ENCODE peak calls at places on chromosome 13, in six cellular contexts. Y, U, A, W, V and Z are unnamed samples.

GRCh38 chr13:29908411-29908810 is 58.0 kb upstream of the UBL3 start:
- DNase-seq in Y (peak), U (no peak), A (no peak), W (no peak), V (peak), Z (no peak)

GRCh38 chr13:23658929-23659541 is 88.8 kb downstream of the TNFRSF19 start:
- DNase-seq in Y (no peak), U (no peak), A (no peak), W (no peak), V (no peak), Z (no peak)

GRCh38 chr13:37729876-37730275 is 131.3 kb upstream of the POSTN start:
- DNase-seq in Y (no peak), U (no peak), A (no peak), W (no peak), V (no peak), Z (no peak)

GRCh38 chr13:25310891-25311290 is 9.5 kb downstream of the NUP58 start:
- DNase-seq in Y (no peak), U (no peak), A (no peak), W (no peak), V (no peak), Z (no peak)

GRCh38 chr13:30908416-30908980 is 2.4 kb downstream of the MEDAG start:
- DNase-seq in Y (peak), U (no peak), A (no peak), W (no peak), V (no peak), Z (no peak)

GRCh38 chr13:30241537-30241936 is 65.8 kb downstream of the KATNAL1 start:
- DNase-seq in Y (no peak), U (no peak), A (no peak), W (no peak), V (no peak), Z (no peak)

GRCh38 chr13:105612541-105612940 is 922.9 kb downstream of the EFNB2 start:
- DNase-seq in Y (no peak), U (no peak), A (no peak), W (no peak), V (no peak), Z (no peak)

GRCh38 chr13:55714120-55714519 is 1426.6 kb upstream of the PRR20A start:
- DNase-seq in Y (no peak), U (no peak), A (no peak), W (no peak), V (no peak), Z (no peak)

GRCh38 chr13:29901714-29902631 is 51.6 kb upstream of the UBL3 start:
- DNase-seq in Y (peak), U (no peak), A (peak), W (no peak), V (peak), Z (no peak)

GRCh38 chr13:82747948-82748347 is 1134.3 kb downstream of the SLITRK1 start:
- DNase-seq in Y (peak), U (no peak), A (peak), W (no peak), V (no peak), Z (no peak)

GRCh38 chr13:87669379-87669978 is 1.7 kb upstream of the SLITRK5 start:
- DNase-seq in Y (peak), U (no peak), A (peak), W (no peak), V (peak), Z (peak)

GRCh38 chr13:30866692-30867669 is 39.1 kb upstream of the MEDAG start:
- DNase-seq in Y (no peak), U (no peak), A (no peak), W (no peak), V (peak), Z (no peak)

DNA sequence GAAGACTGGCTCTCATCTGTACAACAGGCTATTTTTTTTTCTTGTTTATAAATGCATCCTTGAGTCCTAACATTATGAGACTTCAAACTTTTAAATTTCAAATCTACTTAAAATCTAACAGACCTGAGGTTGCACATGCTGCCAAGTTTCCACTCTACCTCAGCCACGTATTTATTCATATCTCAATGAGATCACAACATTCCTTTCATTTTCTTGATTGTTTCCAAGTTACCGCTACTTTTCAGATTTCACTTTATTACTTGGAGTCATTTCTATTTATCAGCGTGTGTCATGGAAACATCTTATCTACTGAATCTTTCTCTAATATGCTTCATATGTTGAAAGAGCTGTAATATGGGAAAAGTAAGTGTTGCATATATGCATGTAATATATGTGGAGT is 1257.5 kb upstream of the ATXN8OS start:
- DNase-seq in Y (no peak), U (no peak), A (no peak), W (no peak), V (peak), Z (no peak)
- H2BK15ac ChIP-seq in Y (no peak), U (no peak), A (no peak), W (no peak), V (no peak), Z (no peak)

DNA sequence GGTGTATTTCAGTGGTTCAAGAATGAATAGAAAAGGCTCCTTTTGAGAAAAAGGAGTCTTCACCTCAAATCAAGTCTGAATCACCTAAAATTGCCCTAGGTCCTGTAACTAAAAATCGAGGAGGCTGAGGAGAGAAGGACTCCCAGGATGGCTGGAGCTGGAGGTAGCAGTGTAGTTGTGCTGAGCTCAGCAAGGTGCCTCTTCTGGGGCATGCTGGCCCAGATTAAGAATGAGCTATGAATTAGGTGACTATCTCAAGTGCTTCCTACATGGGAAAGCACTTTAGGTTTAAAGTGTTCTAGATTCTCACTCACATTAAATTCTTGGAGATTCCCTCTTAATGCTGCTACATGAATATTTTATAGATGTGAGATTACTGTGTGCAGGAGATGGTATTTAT is 28.8 kb upstream of the KL start:
- DNase-seq in Y (no peak), U (no peak), A (no peak), W (no peak), V (no peak), Z (no peak)
- H2BK15ac ChIP-seq in Y (no peak), U (no peak), A (no peak), W (no peak), V (no peak), Z (no peak)

GRCh38 chr13:96053003-96053703 is at the start of gene UGGT2:
- DNase-seq in Y (peak), U (peak), A (peak), W (peak), V (peak), Z (peak)

GRCh38 chr13:96052655-96053002 is 572 bp downstream of the UGGT2 start:
- DNase-seq in Y (peak), U (no peak), A (peak), W (no peak), V (peak), Z (no peak)
- H2BK15ac ChIP-seq in Y (no peak), U (no peak), A (no peak), W (peak), V (peak), Z (no peak)

GRCh38 chr13:20718958-20719566 is 15.6 kb downstream of the IL17D start:
- DNase-seq in Y (no peak), U (no peak), A (no peak), W (no peak), V (no peak), Z (no peak)

GRCh38 chr13:20719783-20720182 is 16.3 kb downstream of the IL17D start:
- DNase-seq in Y (no peak), U (no peak), A (no peak), W (no peak), V (no peak), Z (no peak)

GRCh38 chr13:20721058-20721453 is 17.6 kb downstream of the IL17D start:
- DNase-seq in Y (no peak), U (no peak), A (no peak), W (no peak), V (no peak), Z (no peak)

GRCh38 chr13:20720499-20720898 is 17.0 kb downstream of the IL17D start:
- DNase-seq in Y (no peak), U (no peak), A (no peak), W (no peak), V (no peak), Z (no peak)

DNA sequence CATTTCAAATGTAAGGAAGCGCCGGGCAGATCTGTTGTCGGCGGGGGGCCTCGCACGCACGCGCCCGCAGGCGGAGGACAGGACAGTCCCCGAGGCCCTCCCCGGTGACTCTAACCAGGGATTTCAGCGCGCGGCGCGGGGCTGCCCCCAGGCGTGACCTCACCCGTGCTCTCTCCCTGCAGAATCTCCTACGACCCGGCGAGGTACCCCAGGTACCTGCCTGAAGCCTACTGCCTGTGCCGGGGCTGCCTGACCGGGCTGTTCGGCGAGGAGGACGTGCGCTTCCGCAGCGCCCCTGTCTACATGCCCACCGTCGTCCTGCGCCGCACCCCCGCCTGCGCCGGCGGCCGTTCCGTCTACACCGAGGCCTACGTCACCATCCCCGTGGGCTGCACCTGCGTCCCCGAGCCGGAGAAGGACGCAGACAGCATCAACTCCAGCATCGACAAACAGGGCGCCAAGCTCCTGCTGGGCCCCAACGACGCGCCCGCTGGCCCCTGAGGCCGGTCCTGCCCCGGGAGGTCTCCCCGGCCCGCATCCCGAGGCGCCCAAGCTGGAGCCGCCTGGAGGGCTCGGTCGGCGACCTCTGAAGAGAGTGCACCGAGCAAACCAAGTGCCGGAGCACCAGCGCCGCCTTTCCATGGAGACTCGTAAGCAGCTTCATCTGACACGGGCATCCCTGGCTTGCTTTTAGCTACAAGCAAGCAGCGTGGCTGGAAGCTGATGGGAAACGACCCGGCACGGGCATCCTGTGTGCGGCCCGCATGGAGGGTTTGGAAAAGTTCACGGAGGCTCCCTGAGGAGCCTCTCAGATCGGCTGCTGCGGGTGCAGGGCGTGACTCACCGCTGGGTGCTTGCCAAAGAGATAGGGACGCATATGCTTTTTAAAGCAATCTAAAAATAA is 18.2 kb downstream of the IL17D start:
- DNase-seq in Y (peak), U (no peak), A (peak), W (no peak), V (peak), Z (peak)
- H2BK15ac ChIP-seq in Y (no peak), U (peak), A (no peak), W (peak), V (no peak), Z (no peak)

GRCh38 chr13:40116008-40116407 is 460.5 kb downstream of the COG6 start:
- DNase-seq in Y (peak), U (no peak), A (peak), W (no peak), V (peak), Z (no peak)
- H2BK15ac ChIP-seq in Y (no peak), U (no peak), A (no peak), W (no peak), V (no peak), Z (no peak)

DNA sequence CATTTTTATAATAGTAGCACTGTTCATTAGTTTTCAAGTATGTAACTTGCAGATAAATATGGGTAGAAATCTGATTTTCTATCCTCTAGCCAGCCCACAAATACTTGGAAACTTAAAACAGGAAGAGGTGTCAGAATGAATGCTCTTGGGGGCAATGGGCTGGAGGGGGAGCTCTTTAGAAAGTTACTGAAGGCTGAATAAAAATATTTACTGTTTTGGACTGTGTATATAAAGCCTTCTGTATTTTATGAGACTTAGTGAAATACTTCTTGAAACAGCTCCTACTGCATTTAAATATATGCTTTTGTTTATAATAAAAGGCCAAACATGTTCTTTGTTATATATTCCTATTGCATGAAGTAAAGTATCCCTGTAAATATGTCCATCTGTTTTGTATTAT is 138.8 kb downstream of the RGCC start:
- DNase-seq in Y (peak), U (no peak), A (no peak), W (no peak), V (peak), Z (no peak)
- H2BK15ac ChIP-seq in Y (peak), U (no peak), A (no peak), W (no peak), V (no peak), Z (no peak)